ENCODE peak calls at places on chromosome 9, in seven cellular contexts. U, T, Z, X, E, V and O are unnamed samples. For H3K4me1, the result is how much of the 10 kb centered on the place peaks cover.

GRCh38 chr9:37574241-37574721 is 1.9 kb downstream of the FBXO10 start:
- DNase-seq in U (no peak), T (no peak), Z (no peak), X (no peak), E (no peak), V (no peak), O (no peak)

GRCh38 chr9:97982719-97983523 is at the start of gene ANP32B:
- DNase-seq in U (peak), T (peak), Z (peak), X (peak), E (no peak), V (peak), O (peak)

GRCh38 chr9:14203366-14204056 is 110.4 kb downstream of the NFIB start:
- DNase-seq in U (peak), T (peak), Z (no peak), X (peak), E (no peak), V (peak), O (no peak)

GRCh38 chr9:69234683-69235082 is 60.6 kb downstream of the TJP2 start:
- DNase-seq in U (no peak), T (no peak), Z (no peak), X (no peak), E (no peak), V (no peak), O (no peak)

GRCh38 chr9:132518626-132519025 is 63.8 kb upstream of the BARHL1 start:
- DNase-seq in U (no peak), T (no peak), Z (no peak), X (no peak), E (no peak), V (no peak), O (no peak)

GRCh38 chr9:133347515-133347984 is 381 bp downstream of the MED22 start:
- DNase-seq in U (no peak), T (no peak), Z (peak), X (no peak), E (no peak), V (peak), O (peak)

GRCh38 chr9:22157271-22157670 is 148.2 kb upstream of the CDKN2B start:
- DNase-seq in U (no peak), T (no peak), Z (peak), X (no peak), E (no peak), V (no peak), O (no peak)

GRCh38 chr9:96441798-96442445 is 8.0 kb upstream of the HABP4 start:
- DNase-seq in U (no peak), T (no peak), Z (peak), X (peak), E (no peak), V (no peak), O (no peak)

GRCh38 chr9:2116073-2116472 is 100.9 kb downstream of the SMARCA2 start:
- DNase-seq in U (no peak), T (no peak), Z (peak), X (no peak), E (no peak), V (no peak), O (no peak)

GRCh38 chr9:129182625-129183494 is 4.8 kb upstream of the IER5L start:
- DNase-seq in U (no peak), T (no peak), Z (peak), X (no peak), E (no peak), V (no peak), O (no peak)

GRCh38 chr9:132647355-132647754 is 22.4 kb downstream of the DDX31 start:
- DNase-seq in U (no peak), T (no peak), Z (no peak), X (no peak), E (no peak), V (no peak), O (no peak)

GRCh38 chr9:19036611-19037010 is 3.6 kb upstream of the SAXO1 start:
- DNase-seq in U (no peak), T (no peak), Z (no peak), X (no peak), E (no peak), V (no peak), O (no peak)

GRCh38 chr9:16207161-16207560 is 654.3 kb downstream of the CCDC171 start:
- DNase-seq in U (no peak), T (no peak), Z (no peak), X (no peak), E (no peak), V (peak), O (no peak)

GRCh38 chr9:126607086-126607485 is 6.6 kb upstream of the LMX1B start:
- DNase-seq in U (no peak), T (no peak), Z (no peak), X (no peak), E (no peak), V (no peak), O (no peak)

GRCh38 chr9:137811283-137811870 is 66.2 kb upstream of the CACNA1B start:
- DNase-seq in U (no peak), T (no peak), Z (no peak), X (no peak), E (no peak), V (peak), O (no peak)

GRCh38 chr9:133887540-133888047 is 104.5 kb downstream of the VAV2 start:
- DNase-seq in U (no peak), T (no peak), Z (no peak), X (no peak), E (no peak), V (no peak), O (no peak)

GRCh38 chr9:38048319-38048969 is 20.6 kb downstream of the SHB start:
- DNase-seq in U (no peak), T (no peak), Z (no peak), X (no peak), E (no peak), V (no peak), O (no peak)

GRCh38 chr9:91536211-91536691 is 112.6 kb upstream of the NFIL3 start:
- DNase-seq in U (no peak), T (no peak), Z (peak), X (peak), E (no peak), V (no peak), O (no peak)

GRCh38 chr9:108108802-108109448 is 619.4 kb upstream of the KLF4 start:
- DNase-seq in U (no peak), T (no peak), Z (no peak), X (no peak), E (no peak), V (no peak), O (no peak)

GRCh38 chr9:132479733-132480132 is 69.7 kb downstream of the CFAP77 start:
- DNase-seq in U (no peak), T (no peak), Z (no peak), X (no peak), E (no peak), V (no peak), O (no peak)

GRCh38 chr9:128729302-128729701 is 5.4 kb upstream of the ZDHHC12 start:
- DNase-seq in U (no peak), T (no peak), Z (no peak), X (no peak), E (no peak), V (no peak), O (no peak)

GRCh38 chr9:74521009-74521408 is 23.9 kb downstream of the RORB start:
- DNase-seq in U (no peak), T (no peak), Z (no peak), X (no peak), E (no peak), V (no peak), O (no peak)

GRCh38 chr9:93248373-93248772 is 64.4 kb downstream of the WNK2 start:
- DNase-seq in U (no peak), T (no peak), Z (no peak), X (no peak), E (no peak), V (no peak), O (no peak)

GRCh38 chr9:120729796-120730195 is 15.5 kb upstream of the MEGF9 start:
- DNase-seq in U (no peak), T (no peak), Z (peak), X (no peak), E (no peak), V (no peak), O (no peak)
- H3K4me1 ChIP-seq in U (under half), T (under half), Z (under half), X (under half), E (under half), V (under half), O (under half)

DNA sequence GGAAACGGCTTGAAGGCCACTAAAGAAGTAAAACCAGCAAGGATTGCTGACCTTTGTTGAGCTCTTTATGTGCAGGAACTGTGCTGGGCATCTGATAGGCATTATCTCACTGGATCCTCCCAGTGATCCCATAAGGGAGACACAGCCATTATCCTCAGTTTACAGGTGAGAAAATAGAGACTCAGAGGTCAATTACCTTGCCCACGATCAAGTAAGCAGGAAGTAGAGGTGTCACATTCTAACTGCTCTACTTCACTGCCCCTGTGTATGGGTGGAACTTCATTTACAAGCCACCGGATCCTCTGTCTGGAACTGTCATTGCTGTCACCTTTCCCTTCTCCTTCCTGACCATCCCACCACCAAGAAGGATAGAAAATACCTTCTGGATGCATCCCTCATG is 248.9 kb downstream of the CRB2 start:
- DNase-seq in U (no peak), T (no peak), Z (no peak), X (no peak), E (no peak), V (no peak), O (no peak)
- TF ChIP-seq POLR2A in U (no peak), T (no peak), Z (no peak), X (no peak), E (no peak), V (no peak), O (no peak)

DNA sequence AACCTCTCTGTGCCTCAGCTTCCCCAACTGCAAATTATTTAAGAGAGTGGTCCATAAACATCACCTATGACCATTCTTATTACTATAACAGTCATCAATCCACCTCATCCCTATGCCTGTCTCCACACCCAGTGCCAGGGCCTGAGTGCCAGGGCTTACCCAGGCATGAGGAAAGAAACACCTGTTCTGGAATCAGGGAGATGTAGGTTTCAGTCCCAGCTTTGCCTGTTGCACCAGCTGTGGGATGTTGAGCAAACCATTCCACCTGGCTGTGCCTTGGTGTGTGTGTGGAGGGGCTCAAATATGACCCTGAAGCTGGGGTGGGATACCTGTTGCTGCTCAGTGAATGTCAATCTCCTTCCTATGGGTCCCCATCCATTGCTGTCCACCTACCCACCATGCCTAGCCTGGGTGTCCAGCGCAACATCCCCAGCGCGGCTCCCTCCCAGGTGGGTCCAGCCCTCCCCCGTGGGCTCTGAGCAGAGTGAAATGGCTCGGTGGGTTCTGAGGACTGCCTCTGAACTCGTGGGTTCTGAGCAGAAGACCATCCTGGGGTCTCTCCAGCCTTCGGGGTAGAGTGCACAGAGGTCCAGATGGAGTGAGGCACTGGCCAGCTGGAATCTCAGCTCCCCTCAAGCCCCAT is 16.3 kb downstream of the AKNA start:
- DNase-seq in U (no peak), T (no peak), Z (no peak), X (no peak), E (no peak), V (no peak), O (no peak)
- H3K4me1 ChIP-seq in U (under half), T (under half), Z (under half), X (under half), E (under half), V (under half), O (half or more)

DNA sequence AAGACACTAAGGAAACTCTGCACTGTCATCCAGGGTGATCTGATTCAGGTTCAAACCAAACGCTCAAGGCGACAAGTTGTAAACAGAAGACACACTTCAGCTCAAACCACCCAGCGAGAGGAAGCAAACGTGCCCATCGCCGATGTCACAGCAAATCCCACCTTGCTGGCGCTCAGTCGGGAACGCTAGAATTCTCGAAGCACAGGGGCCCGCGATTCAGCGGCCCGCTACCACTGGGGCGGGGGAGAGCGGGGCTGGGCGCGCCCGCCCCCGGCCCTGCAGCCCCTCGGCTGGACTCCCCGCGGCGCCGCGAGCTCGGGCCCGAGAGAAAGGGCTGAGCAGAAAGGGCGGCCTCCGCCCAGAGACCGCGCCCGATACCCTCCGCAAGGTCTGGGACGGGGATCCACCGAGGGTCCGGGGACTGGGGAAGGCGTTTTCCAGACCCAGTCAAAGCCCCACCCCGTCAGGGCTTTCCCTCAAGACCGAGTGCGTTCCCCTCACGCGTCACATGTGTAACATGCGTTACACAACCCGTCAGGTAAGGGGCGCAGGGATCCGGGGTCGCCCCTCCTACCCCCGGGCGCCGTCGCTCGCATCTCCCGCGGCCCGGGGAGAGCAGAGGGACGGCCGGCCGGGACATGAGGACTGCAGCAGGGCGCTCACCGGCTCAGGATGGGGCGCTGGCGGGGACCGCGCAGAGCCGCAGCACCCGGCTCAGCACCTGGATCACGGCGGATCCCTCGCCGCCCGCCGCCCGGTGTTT is 461 bp downstream of the AGTPBP1 start:
- DNase-seq in U (peak), T (peak), Z (peak), X (peak), E (no peak), V (peak), O (no peak)
- TF ChIP-seq POLR2A in U (no peak), T (peak), Z (no peak), X (no peak), E (no peak), V (no peak), O (no peak)

GRCh38 chr9:34341659-34342266 is 12.4 kb downstream of the NUDT2 start:
- DNase-seq in U (no peak), T (no peak), Z (no peak), X (no peak), E (no peak), V (no peak), O (no peak)
- H3K4me1 ChIP-seq in U (half or more), T (half or more), Z (under half), X (under half), E (under half), V (under half), O (under half)

GRCh38 chr9:35033101-35033500 is 39.3 kb downstream of the VCP start:
- DNase-seq in U (no peak), T (no peak), Z (no peak), X (no peak), E (no peak), V (no peak), O (no peak)

DNA sequence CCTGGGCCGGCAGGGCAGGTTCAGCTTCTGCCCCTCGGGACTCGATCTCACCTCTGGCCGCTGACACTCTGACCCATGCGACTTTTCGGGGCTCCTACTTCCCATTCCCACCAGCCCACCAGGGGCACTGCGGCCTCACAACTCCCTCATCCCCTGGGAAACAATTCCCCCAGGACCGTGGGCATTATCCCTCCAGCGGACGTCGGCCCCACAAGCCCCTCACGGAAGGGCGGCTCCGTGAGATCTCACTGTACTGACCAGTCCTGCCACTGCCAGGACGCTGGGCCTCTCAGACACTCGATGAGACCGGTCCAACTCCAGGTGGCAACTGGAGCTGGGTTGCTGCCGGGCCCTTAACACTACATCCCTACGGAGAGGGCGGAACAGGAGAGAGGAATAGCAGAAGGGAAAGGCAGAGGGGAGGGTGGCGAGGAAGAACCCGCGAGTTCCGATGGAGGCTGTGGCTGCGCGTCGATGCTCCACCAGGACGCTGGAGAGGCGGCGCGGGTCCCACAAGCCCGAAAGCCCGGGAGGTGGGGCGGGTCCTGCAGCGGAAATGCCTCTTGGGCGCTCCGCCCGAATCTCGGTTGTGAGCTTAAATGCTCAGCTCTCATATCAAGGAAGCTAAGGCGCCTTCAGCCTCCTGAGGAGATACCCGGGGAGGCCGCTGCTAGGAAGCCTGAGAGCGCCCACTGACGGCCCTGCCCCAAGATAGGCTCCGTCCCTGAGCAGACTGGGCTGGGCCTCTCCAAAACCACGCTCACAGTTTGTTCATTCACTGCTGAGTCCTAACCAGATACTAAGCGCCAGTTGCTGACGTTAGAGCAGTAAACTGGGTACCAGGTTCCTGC is 36.3 kb downstream of the VCP start:
- DNase-seq in U (peak), T (peak), Z (no peak), X (peak), E (no peak), V (peak), O (peak)
- TF ChIP-seq POLR2A in U (no peak), T (no peak), Z (no peak), X (no peak), E (no peak), V (no peak), O (no peak)

DNA sequence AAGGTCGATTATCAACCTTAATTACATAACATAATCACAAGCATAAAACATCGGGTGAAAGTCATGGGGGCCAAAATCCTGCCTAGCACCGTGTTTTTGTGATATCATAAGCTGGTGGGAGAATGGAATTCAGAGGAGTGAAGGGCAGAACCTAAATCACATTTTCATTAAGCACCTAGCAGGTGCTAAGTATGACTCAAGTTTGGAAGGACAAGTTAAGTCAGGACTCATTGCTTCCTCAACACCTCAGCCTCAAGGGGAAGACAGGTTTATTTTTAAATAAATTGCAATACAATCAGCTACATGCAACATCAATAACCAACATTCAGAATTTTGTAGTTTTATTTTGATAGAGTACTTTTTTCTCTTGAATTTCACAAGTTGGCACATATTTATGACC is 33.5 kb upstream of the GAS1 start:
- DNase-seq in U (no peak), T (no peak), Z (no peak), X (no peak), E (no peak), V (no peak), O (no peak)
- H3K4me1 ChIP-seq in U (under half), T (under half), Z (under half), X (under half), E (under half), V (under half), O (under half)